ENCODE peak calls at places on chromosomes 3 and 15, in seven cellular contexts. Z is heart left ventricle, Y is EL, B is ELR, E is astrocyte of the spinal cord, L is heart right ventricle, F is left cardiac atrium. H is an unnamed sample.

GRCh38 chr3:134002326-134002725 is 27.4 kb downstream of the SLCO2A1 start:
- DNase-seq in E (peak), L (no peak), B (peak), Z (no peak), F (no peak), Y (peak), H (no peak)

GRCh38 chr15:67109141-67110034 is 44.0 kb downstream of the SMAD3 start:
- DNase-seq in Z (peak), Y (peak), F (peak), B (peak), E (peak), L (peak), H (peak)

GRCh38 chr3:172106989-172107388 is 67.6 kb downstream of the FNDC3B start:
- DNase-seq in Z (no peak), B (no peak), F (peak), Y (no peak), E (no peak), L (no peak), H (peak)

GRCh38 chr3:80550154-80550553 is 782.4 kb upstream of the ROBO1 start:
- DNase-seq in B (no peak), F (no peak), E (no peak), Y (no peak), Z (no peak), L (no peak), H (no peak)

GRCh38 chr15:82850242-82850591 is 40.8 kb downstream of the WHAMM start:
- DNase-seq in L (no peak), F (no peak), Z (no peak), Y (peak), B (peak), E (peak), H (peak)

GRCh38 chr3:61224823-61225222 is 26.4 kb downstream of the FHIT start:
- DNase-seq in B (no peak), Y (no peak), F (no peak), E (no peak), Z (no peak), L (no peak), H (no peak)

GRCh38 chr15:72068826-72069225 is 49.1 kb downstream of the MYO9A start:
- DNase-seq in L (no peak), B (no peak), F (no peak), Z (no peak), E (no peak), Y (no peak), H (no peak)

GRCh38 chr15:89502867-89503595 is 6.6 kb upstream of the RHCG start:
- DNase-seq in B (no peak), E (no peak), L (no peak), Y (no peak), F (no peak), Z (no peak), H (no peak)

GRCh38 chr3:179068779-179069530 is 2.7 kb downstream of the ZMAT3 start:
- DNase-seq in L (no peak), B (peak), Y (peak), F (no peak), E (peak), Z (no peak), H (no peak)

GRCh38 chr3:110568246-110568645 is 503.4 kb upstream of the NECTIN3 start:
- DNase-seq in E (peak), F (no peak), B (peak), Y (peak), L (no peak), Z (no peak), H (no peak)

GRCh38 chr3:46599590-46599989 is 12.7 kb upstream of the FAM240A start:
- DNase-seq in L (no peak), Y (no peak), F (no peak), E (no peak), B (no peak), Z (no peak), H (no peak)

GRCh38 chr3:134652409-134652831 is 1.6 kb upstream of the KY start:
- DNase-seq in Y (peak), E (peak), Z (no peak), F (no peak), B (peak), L (no peak), H (no peak)

GRCh38 chr15:25053000-25053815 is 98.4 kb downstream of the SNRPN start:
- DNase-seq in Z (peak), Y (no peak), B (no peak), F (no peak), L (no peak), E (no peak), H (no peak)

GRCh38 chr3:174317005-174317404 is 542.1 kb upstream of the NAALADL2 start:
- DNase-seq in B (no peak), Z (no peak), F (no peak), Y (no peak), E (no peak), L (no peak), H (no peak)

GRCh38 chr3:197420115-197420514 is 121.7 kb upstream of the DLG1 start:
- DNase-seq in E (peak), L (peak), Y (no peak), F (peak), Z (no peak), B (no peak), H (no peak)

GRCh38 chr15:25624504-25625172 is 185.8 kb upstream of the UBE3A start:
- DNase-seq in B (no peak), F (peak), Z (peak), Y (no peak), E (no peak), L (peak), H (no peak)

GRCh38 chr15:101242160-101242998 is 9.5 kb downstream of the CHSY1 start:
- DNase-seq in L (peak), E (peak), Z (no peak), B (peak), F (no peak), Y (peak), H (peak)

GRCh38 chr3:173092038-173092437 is 49.0 kb downstream of the SPATA16 start:
- DNase-seq in E (no peak), L (no peak), F (no peak), Y (no peak), B (no peak), Z (no peak), H (no peak)

GRCh38 chr3:50671331-50671730 is 3.4 kb upstream of the DOCK3 start:
- DNase-seq in F (no peak), B (peak), E (peak), L (no peak), Z (no peak), Y (peak), H (no peak)

GRCh38 chr3:187122261-187122660 is 17.0 kb downstream of the RPL39L start:
- DNase-seq in Z (no peak), Y (no peak), L (no peak), E (no peak), F (no peak), B (no peak), H (no peak)

GRCh38 chr3:167978071-167978470 is 117.7 kb downstream of the GOLIM4 start:
- DNase-seq in Y (no peak), F (no peak), Z (no peak), L (no peak), E (peak), B (no peak), H (no peak)

GRCh38 chr3:108623504-108623903 is 34.0 kb downstream of the DZIP3 start:
- DNase-seq in Y (peak), F (no peak), E (no peak), Z (peak), B (no peak), L (peak), H (no peak)

GRCh38 chr15:81133782-81134461 is at the start of gene CFAP161:
- DNase-seq in E (peak), L (peak), Y (peak), F (peak), B (peak), Z (peak), H (peak)

GRCh38 chr3:161266731-161267150 is 45.6 kb downstream of the NMD3 start:
- DNase-seq in F (no peak), Z (no peak), E (peak), B (peak), Y (peak), L (no peak), H (no peak)

GRCh38 chr3:129829640-129830039 is 63.9 kb downstream of the TMCC1 start:
- DNase-seq in B (peak), E (peak), Z (no peak), Y (peak), L (peak), F (peak), H (peak)

GRCh38 chr15:78449220-78449999 is 11.4 kb downstream of the IREB2 start:
- DNase-seq in F (no peak), E (no peak), B (no peak), Y (no peak), L (no peak), Z (no peak), H (no peak)

GRCh38 chr3:104952587-104952986 is 414.1 kb upstream of the ALCAM start:
- DNase-seq in F (no peak), L (no peak), E (peak), Y (peak), B (peak), Z (no peak), H (peak)

GRCh38 chr3:188000361-188000861 is 153.5 kb upstream of the LPP start:
- DNase-seq in Y (no peak), B (no peak), F (no peak), Z (no peak), E (no peak), L (no peak), H (peak)